ENCODE peak calls at places on chromosome 6, in nine cellular contexts. M is hepatocyte; Z is cardiac muscle cell; F is stimulated activated CD8-positive, alpha-beta memory T cell treated with anti-CD3 and anti-CD28 coated beads, Interleukin-15, amount 100 ng/mL, for 4 hours; L is T-helper 1 cell; O is NCI-H2081; W is globus pallidus; D is activated CD4-positive, alpha-beta T cell treated with anti-CD3 and anti-CD28 coated beads, Interleukin-2, amount 50 U/mL, for 1 hour; T is activated CD4-positive, alpha-beta memory T cell treated with anti-CD3 and anti-CD28 coated beads, Interleukin-2, amount 10 ng/mL, durations not matched to agents 7 days and 5 days. H is an unnamed sample.

GRCh38 chr6:22980446-22980845 is 411.1 kb downstream of the HDGFL1 start:
- DNase-seq in O (no peak), D (no peak), M (no peak), F (no peak), T (no peak), W (no peak), Z (peak), L (no peak), H (no peak)

GRCh38 chr6:135936606-135937005 is 85.1 kb downstream of the PDE7B start:
- DNase-seq in Z (peak), L (no peak), T (no peak), O (no peak), W (no peak), D (no peak), F (no peak), M (peak), H (no peak)

GRCh38 chr6:145044606-145045275 is 690.6 kb downstream of the EPM2A start:
- DNase-seq in L (no peak), F (no peak), T (no peak), W (no peak), M (peak), D (no peak), O (no peak), Z (peak), H (no peak)

GRCh38 chr6:158050955-158051354 is 69.3 kb downstream of the SYNJ2 start:
- DNase-seq in D (no peak), O (no peak), T (no peak), F (no peak), M (no peak), W (no peak), L (no peak), Z (no peak), H (no peak)

GRCh38 chr6:111599259-111599658 is 6.4 kb downstream of the TRAF3IP2 start:
- DNase-seq in W (no peak), L (no peak), M (no peak), D (no peak), O (no peak), F (no peak), T (no peak), Z (no peak), H (no peak)

GRCh38 chr6:131063764-131064272 is 773 bp upstream of the EPB41L2 start:
- DNase-seq in D (no peak), L (no peak), M (no peak), O (no peak), W (no peak), Z (no peak), F (no peak), T (no peak), H (no peak)

GRCh38 chr6:45548657-45549515 is 171.2 kb upstream of the SUPT3H start:
- DNase-seq in L (no peak), O (no peak), T (no peak), W (no peak), F (no peak), Z (no peak), M (no peak), D (no peak), H (no peak)

GRCh38 chr6:137264308-137265075 is 45.3 kb upstream of the IFNGR1 start:
- DNase-seq in F (no peak), L (no peak), W (no peak), M (no peak), T (no peak), Z (no peak), O (no peak), D (no peak), H (no peak)

GRCh38 chr6:37474316-37474715 is 25.4 kb downstream of the CCDC167 start:
- DNase-seq in O (no peak), D (no peak), M (no peak), F (no peak), L (no peak), Z (no peak), T (no peak), W (no peak), H (no peak)

GRCh38 chr6:24824142-24824755 is 25.5 kb upstream of the ARMH2 start:
- DNase-seq in F (no peak), O (no peak), T (no peak), W (no peak), Z (no peak), D (no peak), M (no peak), L (no peak), H (no peak)

GRCh38 chr6:16044211-16044643 is 84.7 kb upstream of the MYLIP start:
- DNase-seq in Z (no peak), F (no peak), L (no peak), D (no peak), M (no peak), W (no peak), T (no peak), O (no peak), H (no peak)

GRCh38 chr6:9623985-9624384 is 790.9 kb downstream of the TFAP2A start:
- DNase-seq in M (no peak), Z (peak), L (no peak), D (no peak), W (no peak), O (no peak), T (no peak), F (no peak), H (no peak)

GRCh38 chr6:144559865-144560603 is 274.9 kb downstream of the UTRN start:
- DNase-seq in M (peak), F (no peak), Z (peak), T (peak), L (peak), W (no peak), D (peak), O (no peak), H (no peak)